ENCODE peak calls at places on chromosomes 2 and 18, in ten cellular contexts. S is HFFc6; R is NCI-H1105 treated with DMSO at 0.1 percent for 48 hours; P is naive B cell; X is NCI-H510A treated with DMSO at 0.1 percent for 48 hours; C is GM03348; D is HTR-8/SVneo; B is stimulated activated CD4-positive, alpha-beta T cell treated with anti-CD3 and anti-CD28 coated beads, TNF-alpha, amount 100 ng/mL, for 1 hour; T is NCI-H1436; Z is amygdala. J is an unnamed sample.

GRCh38 chr2:163121483-163121882 is 282.9 kb upstream of the KCNH7 start:
- DNase-seq in S (no peak), R (no peak), P (no peak), X (no peak), C (no peak), D (no peak), B (no peak), T (no peak), Z (no peak), J (no peak)

GRCh38 chr18:72675394-72675793 is 131.3 kb upstream of the CBLN2 start:
- DNase-seq in S (no peak), R (no peak), P (no peak), X (no peak), C (no peak), D (peak; percentile 13), B (no peak), T (no peak), Z (no peak), J (no peak)

GRCh38 chr2:177784449-177784845 is 288.1 kb downstream of the PDE11A start:
- DNase-seq in S (peak; percentile 65), R (no peak), P (no peak), X (no peak), C (peak; percentile 52), D (no peak), B (no peak), T (no peak), Z (no peak), J (no peak)

GRCh38 chr2:86039178-86039962 is 66.3 kb downstream of the POLR1A start:
- DNase-seq in S (no peak), R (no peak), P (no peak), X (no peak), C (no peak), D (no peak), B (no peak), T (no peak), Z (no peak), J (no peak)

GRCh38 chr2:129748653-129749052 is 230.8 kb upstream of the RAB6C start:
- DNase-seq in S (no peak), R (peak; percentile 12), P (no peak), X (peak; percentile 74), C (no peak), D (no peak), B (no peak), T (no peak), Z (no peak), J (no peak)

GRCh38 chr18:70021498-70021897 is 73.8 kb upstream of the CD226 start:
- DNase-seq in S (no peak), R (no peak), P (no peak), X (no peak), C (no peak), D (no peak), B (no peak), T (no peak), Z (no peak), J (no peak)

GRCh38 chr18:52620926-52621439 is 281.0 kb downstream of the DCC start:
- DNase-seq in S (no peak), R (no peak), P (no peak), X (no peak), C (no peak), D (no peak), B (no peak), T (no peak), Z (no peak), J (no peak)

GRCh38 chr2:60480089-60480773 is 73.2 kb downstream of the BCL11A start:
- DNase-seq in S (no peak), R (no peak), P (no peak), X (no peak), C (no peak), D (no peak), B (no peak), T (no peak), Z (no peak), J (no peak)

GRCh38 chr2:209121691-209122090 is 302.2 kb upstream of the MAP2 start:
- DNase-seq in S (no peak), R (no peak), P (no peak), X (no peak), C (no peak), D (no peak), B (no peak), T (no peak), Z (no peak), J (no peak)

GRCh38 chr2:55364189-55365055 is 55.2 kb downstream of the CCDC88A start:
- DNase-seq in S (peak; percentile 93), R (no peak), P (no peak), X (no peak), C (peak; percentile 80), D (peak; percentile 14), B (no peak), T (no peak), Z (peak; percentile 80), J (no peak)